ENCODE peak calls at places on chromosomes 2 and 18, in eight cellular contexts. One of them, this sample, is unnamed.
A peak's percentile ranks its signal among the peaks of the same experiment; 100 is the strongest.

GRCh38 chr2:71941731-71942575 is 205.7 kb downstream of the CYP26B1 start:
- DNase-seq in HepG2: no peak
- DNase-seq in SK-N-SH: no peak
- DNase-seq in prostate gland: peak; percentile 3
- DNase-seq in sigmoid colon: no peak
- DNase-seq in H1: no peak
- DNase-seq in endothelial cell of umbilical vein: no peak
- DNase-seq in spleen: peak; percentile 56
- DNase-seq in this sample: no peak

GRCh38 chr2:216404010-216404618 is 8.2 kb upstream of the SMARCAL1 start:
- DNase-seq in HepG2: peak; percentile 54
- DNase-seq in SK-N-SH: peak; percentile 54
- DNase-seq in prostate gland: no peak
- DNase-seq in sigmoid colon: no peak
- DNase-seq in H1: no peak
- DNase-seq in endothelial cell of umbilical vein: peak; percentile 21
- DNase-seq in spleen: no peak
- DNase-seq in this sample: no peak

GRCh38 chr18:43211059-43211458 is 66.2 kb downstream of the SYT4 start:
- DNase-seq in HepG2: no peak
- DNase-seq in SK-N-SH: no peak
- DNase-seq in prostate gland: no peak
- DNase-seq in sigmoid colon: no peak
- DNase-seq in H1: no peak
- DNase-seq in endothelial cell of umbilical vein: no peak
- DNase-seq in spleen: no peak
- DNase-seq in this sample: no peak

GRCh38 chr18:1797265-1797664 is 774.0 kb downstream of the METTL4 start:
- DNase-seq in HepG2: no peak
- DNase-seq in SK-N-SH: no peak
- DNase-seq in prostate gland: no peak
- DNase-seq in sigmoid colon: no peak
- DNase-seq in H1: no peak
- DNase-seq in endothelial cell of umbilical vein: no peak
- DNase-seq in spleen: no peak
- DNase-seq in this sample: no peak

GRCh38 chr2:38702413-38702812 is 36.5 kb downstream of the GALM start:
- DNase-seq in HepG2: no peak
- DNase-seq in SK-N-SH: no peak
- DNase-seq in prostate gland: no peak
- DNase-seq in sigmoid colon: no peak
- DNase-seq in H1: no peak
- DNase-seq in endothelial cell of umbilical vein: no peak
- DNase-seq in spleen: no peak
- DNase-seq in this sample: no peak

GRCh38 chr2:42901076-42901645 is 108.8 kb upstream of the HAAO start:
- DNase-seq in HepG2: no peak
- DNase-seq in SK-N-SH: no peak
- DNase-seq in prostate gland: no peak
- DNase-seq in sigmoid colon: no peak
- DNase-seq in H1: no peak
- DNase-seq in endothelial cell of umbilical vein: peak; percentile 18
- DNase-seq in spleen: no peak
- DNase-seq in this sample: no peak

GRCh38 chr2:42092084-42092996 is 44.5 kb downstream of the PKDCC start:
- DNase-seq in HepG2: peak; percentile 98
- DNase-seq in SK-N-SH: no peak
- DNase-seq in prostate gland: no peak
- DNase-seq in sigmoid colon: no peak
- DNase-seq in H1: no peak
- DNase-seq in endothelial cell of umbilical vein: peak; percentile 44
- DNase-seq in spleen: no peak
- DNase-seq in this sample: no peak

GRCh38 chr2:44139741-44140140 is 28.9 kb upstream of the PPM1B start:
- DNase-seq in HepG2: no peak
- DNase-seq in SK-N-SH: no peak
- DNase-seq in prostate gland: no peak
- DNase-seq in sigmoid colon: no peak
- DNase-seq in H1: no peak
- DNase-seq in endothelial cell of umbilical vein: no peak
- DNase-seq in spleen: no peak
- DNase-seq in this sample: no peak

GRCh38 chr2:62718225-62718822 is 12.8 kb downstream of the EHBP1 start:
- DNase-seq in HepG2: no peak
- DNase-seq in SK-N-SH: no peak
- DNase-seq in prostate gland: no peak
- DNase-seq in sigmoid colon: no peak
- DNase-seq in H1: no peak
- DNase-seq in endothelial cell of umbilical vein: no peak
- DNase-seq in spleen: no peak
- DNase-seq in this sample: no peak

GRCh38 chr2:63049291-63050185 is 1.1 kb upstream of the OTX1 start:
- DNase-seq in HepG2: no peak
- DNase-seq in SK-N-SH: peak; percentile 53
- DNase-seq in prostate gland: no peak
- DNase-seq in sigmoid colon: no peak
- DNase-seq in H1: no peak
- DNase-seq in endothelial cell of umbilical vein: peak; percentile 44
- DNase-seq in spleen: no peak
- DNase-seq in this sample: no peak

GRCh38 chr2:216574046-216574445 is 59.2 kb upstream of the IGFBP2 start:
- DNase-seq in HepG2: no peak
- DNase-seq in SK-N-SH: peak; percentile 54
- DNase-seq in prostate gland: no peak
- DNase-seq in sigmoid colon: no peak
- DNase-seq in H1: no peak
- DNase-seq in endothelial cell of umbilical vein: no peak
- DNase-seq in spleen: no peak
- DNase-seq in this sample: no peak

GRCh38 chr2:240620859-240621258 is 4.4 kb upstream of the GPR35 start:
- DNase-seq in HepG2: no peak
- DNase-seq in SK-N-SH: no peak
- DNase-seq in prostate gland: no peak
- DNase-seq in sigmoid colon: no peak
- DNase-seq in H1: no peak
- DNase-seq in endothelial cell of umbilical vein: no peak
- DNase-seq in spleen: no peak
- DNase-seq in this sample: no peak

GRCh38 chr18:8839285-8839684 is 133.9 kb downstream of the MTCL1 start:
- DNase-seq in HepG2: no peak
- DNase-seq in SK-N-SH: no peak
- DNase-seq in prostate gland: no peak
- DNase-seq in sigmoid colon: no peak
- DNase-seq in H1: no peak
- DNase-seq in endothelial cell of umbilical vein: peak; percentile 6
- DNase-seq in spleen: no peak
- DNase-seq in this sample: no peak

GRCh38 chr18:74139888-74140287 is 7.7 kb downstream of the FBXO15 start:
- DNase-seq in HepG2: no peak
- DNase-seq in SK-N-SH: no peak
- DNase-seq in prostate gland: no peak
- DNase-seq in sigmoid colon: no peak
- DNase-seq in H1: no peak
- DNase-seq in endothelial cell of umbilical vein: no peak
- DNase-seq in spleen: no peak
- DNase-seq in this sample: no peak

GRCh38 chr2:233811087-233811486 is 33.0 kb downstream of the MROH2A start:
- DNase-seq in HepG2: no peak
- DNase-seq in SK-N-SH: no peak
- DNase-seq in prostate gland: no peak
- DNase-seq in sigmoid colon: peak; percentile 33
- DNase-seq in H1: no peak
- DNase-seq in endothelial cell of umbilical vein: no peak
- DNase-seq in spleen: peak; percentile 49
- DNase-seq in this sample: no peak

GRCh38 chr2:36633470-36634092 is 35.6 kb upstream of the FEZ2 start:
- DNase-seq in HepG2: no peak
- DNase-seq in SK-N-SH: no peak
- DNase-seq in prostate gland: no peak
- DNase-seq in sigmoid colon: no peak
- DNase-seq in H1: no peak
- DNase-seq in endothelial cell of umbilical vein: no peak
- DNase-seq in spleen: no peak
- DNase-seq in this sample: no peak

GRCh38 chr18:8991131-8991530 is 111.4 kb upstream of the NDUFV2 start:
- DNase-seq in HepG2: no peak
- DNase-seq in SK-N-SH: no peak
- DNase-seq in prostate gland: no peak
- DNase-seq in sigmoid colon: no peak
- DNase-seq in H1: no peak
- DNase-seq in endothelial cell of umbilical vein: no peak
- DNase-seq in spleen: no peak
- DNase-seq in this sample: no peak

GRCh38 chr2:71742953-71743601 is 289.7 kb downstream of the DYSF start:
- DNase-seq in HepG2: no peak
- DNase-seq in SK-N-SH: no peak
- DNase-seq in prostate gland: peak; percentile 93
- DNase-seq in sigmoid colon: peak; percentile 96
- DNase-seq in H1: no peak
- DNase-seq in endothelial cell of umbilical vein: peak; percentile 96
- DNase-seq in spleen: no peak
- DNase-seq in this sample: no peak

GRCh38 chr2:199999166-199999565 is 43.8 kb downstream of the MAIP1 start:
- DNase-seq in HepG2: no peak
- DNase-seq in SK-N-SH: no peak
- DNase-seq in prostate gland: no peak
- DNase-seq in sigmoid colon: no peak
- DNase-seq in H1: no peak
- DNase-seq in endothelial cell of umbilical vein: no peak
- DNase-seq in spleen: no peak
- DNase-seq in this sample: no peak

GRCh38 chr18:51253476-51253875 is 56.0 kb upstream of the MEX3C start:
- DNase-seq in HepG2: peak; percentile 9
- DNase-seq in SK-N-SH: no peak
- DNase-seq in prostate gland: no peak
- DNase-seq in sigmoid colon: no peak
- DNase-seq in H1: no peak
- DNase-seq in endothelial cell of umbilical vein: no peak
- DNase-seq in spleen: no peak
- DNase-seq in this sample: no peak

GRCh38 chr2:236642584-236643291 is 73.1 kb downstream of the ACKR3 start:
- DNase-seq in HepG2: peak; percentile 18
- DNase-seq in SK-N-SH: no peak
- DNase-seq in prostate gland: no peak
- DNase-seq in sigmoid colon: peak; percentile 98
- DNase-seq in H1: peak; percentile 33
- DNase-seq in endothelial cell of umbilical vein: peak; percentile 70
- DNase-seq in spleen: peak; percentile 41
- DNase-seq in this sample: peak; percentile 71
- H3K9me3 ChIP-seq in HepG2: peaks cover 9% of the 10 kb centered on the region
- H3K9me3 ChIP-seq in SK-N-SH: no peaks in the 10 kb centered on the region
- H3K9me3 ChIP-seq in prostate gland: no peaks in the 10 kb centered on the region
- H3K9me3 ChIP-seq in sigmoid colon: no peaks in the 10 kb centered on the region
- H3K9me3 ChIP-seq in H1: no peaks in the 10 kb centered on the region
- H3K9me3 ChIP-seq in endothelial cell of umbilical vein: no peaks in the 10 kb centered on the region
- H3K9me3 ChIP-seq in spleen: peaks cover 19% of the 10 kb centered on the region
- H3K9me3 ChIP-seq in this sample: no peaks in the 10 kb centered on the region

GRCh38 chr2:33495683-33496082 is 19.2 kb downstream of the RASGRP3 start:
- DNase-seq in HepG2: no peak
- DNase-seq in SK-N-SH: no peak
- DNase-seq in prostate gland: no peak
- DNase-seq in sigmoid colon: no peak
- DNase-seq in H1: no peak
- DNase-seq in endothelial cell of umbilical vein: no peak
- DNase-seq in spleen: no peak
- DNase-seq in this sample: no peak

GRCh38 chr2:33494155-33494779 is 17.8 kb downstream of the RASGRP3 start:
- DNase-seq in HepG2: no peak
- DNase-seq in SK-N-SH: no peak
- DNase-seq in prostate gland: no peak
- DNase-seq in sigmoid colon: no peak
- DNase-seq in H1: no peak
- DNase-seq in endothelial cell of umbilical vein: peak; percentile 35
- DNase-seq in spleen: no peak
- DNase-seq in this sample: no peak

GRCh38 chr2:33496150-33496549 is 19.7 kb downstream of the RASGRP3 start:
- DNase-seq in HepG2: no peak
- DNase-seq in SK-N-SH: no peak
- DNase-seq in prostate gland: no peak
- DNase-seq in sigmoid colon: no peak
- DNase-seq in H1: no peak
- DNase-seq in endothelial cell of umbilical vein: peak; percentile 56
- DNase-seq in spleen: no peak
- DNase-seq in this sample: no peak

GRCh38 chr2:33497177-33497787 is 20.8 kb downstream of the RASGRP3 start:
- DNase-seq in HepG2: no peak
- DNase-seq in SK-N-SH: no peak
- DNase-seq in prostate gland: no peak
- DNase-seq in sigmoid colon: no peak
- DNase-seq in H1: no peak
- DNase-seq in endothelial cell of umbilical vein: peak; percentile 88
- DNase-seq in spleen: no peak
- DNase-seq in this sample: no peak

GRCh38 chr2:33494877-33495641 is 18.6 kb downstream of the RASGRP3 start:
- DNase-seq in HepG2: no peak
- DNase-seq in SK-N-SH: no peak
- DNase-seq in prostate gland: no peak
- DNase-seq in sigmoid colon: no peak
- DNase-seq in H1: no peak
- DNase-seq in endothelial cell of umbilical vein: no peak
- DNase-seq in spleen: no peak
- DNase-seq in this sample: no peak
- H3K4me1 ChIP-seq in HepG2: no peaks in the 10 kb centered on the region
- H3K4me1 ChIP-seq in SK-N-SH: no peaks in the 10 kb centered on the region
- H3K4me1 ChIP-seq in prostate gland: no peaks in the 10 kb centered on the region
- H3K4me1 ChIP-seq in sigmoid colon: no peaks in the 10 kb centered on the region
- H3K4me1 ChIP-seq in H1: no peaks in the 10 kb centered on the region
- H3K4me1 ChIP-seq in endothelial cell of umbilical vein: peaks cover 29% of the 10 kb centered on the region
- H3K4me1 ChIP-seq in spleen: peaks cover 8% of the 10 kb centered on the region
- H3K4me1 ChIP-seq in this sample: no peaks in the 10 kb centered on the region

DNA sequence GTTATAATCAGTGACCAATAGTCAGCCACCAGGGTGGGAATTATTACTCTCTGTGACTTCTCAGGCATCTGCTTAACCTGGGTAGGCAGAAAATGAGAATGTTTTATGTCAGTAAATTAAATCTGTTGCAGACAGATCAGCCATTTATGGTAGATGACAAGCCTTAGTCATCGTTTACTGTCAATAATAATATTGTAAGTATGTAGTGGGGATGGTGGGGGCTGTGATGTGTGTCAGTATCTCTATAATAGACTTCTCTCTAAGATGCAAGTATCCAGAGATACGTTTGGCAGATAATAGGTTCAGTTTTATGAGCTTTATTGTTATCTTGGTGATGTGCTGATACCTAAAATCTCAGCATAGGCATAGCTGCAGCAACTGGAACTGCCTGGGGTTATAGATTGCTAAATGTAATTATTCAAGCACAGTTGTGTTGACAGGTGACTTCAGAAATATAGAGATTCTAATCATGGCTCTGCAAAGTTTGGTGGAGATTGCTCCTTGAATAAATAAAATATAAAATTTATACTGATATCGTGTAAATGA is 208.0 kb downstream of the SOCS6 start:
- DNase-seq in HepG2: no peak
- DNase-seq in SK-N-SH: peak; percentile 61
- DNase-seq in prostate gland: no peak
- DNase-seq in sigmoid colon: no peak
- DNase-seq in H1: no peak
- DNase-seq in endothelial cell of umbilical vein: no peak
- DNase-seq in spleen: no peak
- DNase-seq in this sample: no peak
- TF ChIP-seq POLR2AphosphoS5 in HepG2: no peak
- TF ChIP-seq POLR2AphosphoS5 in SK-N-SH: no peak
- TF ChIP-seq POLR2AphosphoS5 in prostate gland: no peak
- TF ChIP-seq POLR2AphosphoS5 in sigmoid colon: no peak
- TF ChIP-seq POLR2AphosphoS5 in H1: no peak
- TF ChIP-seq POLR2AphosphoS5 in endothelial cell of umbilical vein: no peak
- TF ChIP-seq POLR2AphosphoS5 in spleen: no peak
- TF ChIP-seq POLR2AphosphoS5 in this sample: no peak

GRCh38 chr2:31956299-31956698 is 54.5 kb downstream of the MEMO1 start:
- DNase-seq in HepG2: no peak
- DNase-seq in SK-N-SH: no peak
- DNase-seq in prostate gland: no peak
- DNase-seq in sigmoid colon: no peak
- DNase-seq in H1: no peak
- DNase-seq in endothelial cell of umbilical vein: no peak
- DNase-seq in spleen: no peak
- DNase-seq in this sample: no peak
- H3K9me3 ChIP-seq in HepG2: no peaks in the 10 kb centered on the region
- H3K9me3 ChIP-seq in SK-N-SH: no peaks in the 10 kb centered on the region
- H3K9me3 ChIP-seq in prostate gland: no peaks in the 10 kb centered on the region
- H3K9me3 ChIP-seq in sigmoid colon: no peaks in the 10 kb centered on the region
- H3K9me3 ChIP-seq in H1: no peaks in the 10 kb centered on the region
- H3K9me3 ChIP-seq in endothelial cell of umbilical vein: no peaks in the 10 kb centered on the region
- H3K9me3 ChIP-seq in spleen: no peaks in the 10 kb centered on the region
- H3K9me3 ChIP-seq in this sample: no peaks in the 10 kb centered on the region

This sample was measured in breast epithelium.